ENCODE peak calls at places on chromosomes 13 and 19, in five cellular contexts. M is spleen, G is Panc1, I is K562, V is stomach. L is an unnamed sample.
A peak's percentile ranks its signal among the peaks of the same experiment; 100 is the strongest.

GRCh38 chr13:99875391-99875790 is 96.2 kb downstream of the ZIC5 start:
- DNase-seq in M (no peak), V (no peak), I (no peak), G (no peak), L (no peak)

GRCh38 chr13:59478908-59479307 is 684.8 kb downstream of the DIAPH3 start:
- DNase-seq in M (no peak), I (no peak), V (no peak), G (no peak), L (no peak)

GRCh38 chr13:49997935-49998334 is 1.1 kb downstream of the TRIM13 start:
- DNase-seq in G (no peak), I (no peak), M (no peak), V (no peak), L (peak; percentile 18)

GRCh38 chr19:6066661-6067646 is 43.3 kb downstream of the RFX2 start:
- DNase-seq in I (peak; percentile 58), M (no peak), G (no peak), V (peak; percentile 92), L (peak; percentile 88)

GRCh38 chr13:107211073-107211472 is 643.1 kb upstream of the ARGLU1 start:
- DNase-seq in M (no peak), G (peak; percentile 42), I (peak; percentile 46), V (peak; percentile 80), L (peak; percentile 64)

GRCh38 chr19:52028780-52029123 is 573 bp upstream of the ZNF614 start:
- DNase-seq in G (no peak), M (no peak), I (no peak), V (no peak), L (no peak)

GRCh38 chr19:49339364-49340068 is 4.3 kb downstream of the CD37 start:
- DNase-seq in M (peak; percentile 86), G (no peak), V (peak; percentile 87), I (peak; percentile 51), L (no peak)

GRCh38 chr13:97246596-97246995 is 24.5 kb downstream of the MBNL2 start:
- DNase-seq in V (no peak), M (no peak), I (no peak), G (no peak), L (no peak)

GRCh38 chr19:23764781-23765180 is 6.1 kb upstream of the ZNF681 start:
- DNase-seq in V (no peak), G (no peak), M (no peak), I (no peak), L (no peak)

DNA sequence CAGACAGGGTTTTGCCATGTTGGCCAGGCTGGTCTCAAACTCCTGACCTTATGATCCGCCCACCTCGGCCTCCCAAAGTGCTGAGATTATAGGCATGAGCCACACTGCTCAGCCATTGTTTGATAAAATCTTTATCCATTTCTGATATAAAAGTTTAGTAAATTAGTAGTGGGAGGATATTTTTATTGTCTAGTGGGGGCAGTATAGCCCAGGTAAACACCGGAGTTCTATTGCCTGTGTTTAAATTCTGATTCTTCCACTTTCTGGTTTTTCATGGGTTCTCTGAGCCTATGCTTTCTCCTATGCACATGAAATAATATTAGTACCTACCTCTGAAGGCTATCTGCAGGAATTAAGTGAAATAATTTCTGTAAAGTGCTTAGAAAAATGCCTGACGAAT is 20.1 kb upstream of the ARHGEF18 start:
- DNase-seq in M (peak; percentile 25), I (no peak), V (no peak), G (no peak), L (no peak)
- TF ChIP-seq CTCF in M (peak; percentile 23), I (peak; percentile 7), V (no peak), G (no peak), L (no peak)

GRCh38 chr19:17797397-17798201 is 2.7 kb downstream of the B3GNT3 start:
- DNase-seq in V (peak; percentile 90), I (no peak), M (no peak), G (peak; percentile 68), L (no peak)
- TF ChIP-seq POLR2AphosphoS5 in V (peak; percentile 81), I (no peak), M (no peak), G (no peak), L (no peak)

GRCh38 chr19:18202759-18203407 is 959 bp downstream of the RAB3A start:
- DNase-seq in G (no peak), M (peak; percentile 89), V (no peak), I (peak; percentile 48), L (peak; percentile 21)
- TF ChIP-seq CTCF in G (no peak), M (peak; percentile 14), V (no peak), I (peak; percentile 60), L (no peak)

GRCh38 chr19:46717716-46718143 is 816 bp upstream of the PRKD2 start:
- DNase-seq in I (no peak), M (peak; percentile 75), V (no peak), G (no peak), L (no peak)
- TF ChIP-seq POLR2AphosphoS5 in I (no peak), M (no peak), V (no peak), G (no peak), L (no peak)

GRCh38 chr19:57279418-57280164 is 694 bp upstream of the ZNF460 start:
- DNase-seq in M (peak; percentile 96), I (peak; percentile 87), G (peak; percentile 89), V (peak; percentile 88), L (peak; percentile 94)
- TF ChIP-seq CTCF in M (peak; percentile 44), I (peak; percentile 61), G (no peak), V (no peak), L (peak; percentile 7)

GRCh38 chr13:110560606-110561334 is 752 bp downstream of the RAB20 start:
- DNase-seq in G (no peak), M (no peak), I (no peak), V (peak; percentile 57), L (peak; percentile 37)
- TF ChIP-seq POLR2AphosphoS5 in G (no peak), M (no peak), I (no peak), V (peak; percentile 59), L (no peak)

DNA sequence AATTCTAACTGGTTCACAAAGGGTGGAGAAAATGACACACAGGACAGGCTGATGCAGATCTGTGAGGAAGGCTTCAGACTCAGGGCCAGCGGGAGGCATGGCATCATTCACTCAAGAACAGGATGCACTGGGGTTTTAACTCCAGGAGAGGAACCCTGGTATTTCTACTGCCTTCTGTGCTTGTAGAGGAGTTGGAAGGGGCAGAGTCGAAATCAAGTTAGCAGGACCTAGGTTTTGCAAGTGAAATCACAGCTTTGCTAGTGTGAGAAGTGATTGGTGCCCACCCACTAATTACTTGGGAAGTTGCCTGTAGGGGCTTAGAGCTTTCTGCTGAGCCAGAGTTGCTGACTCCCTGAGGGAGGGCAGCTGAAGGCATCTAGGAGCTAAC is 92.7 kb downstream of the AKAP11 start:
- DNase-seq in M (no peak), I (no peak), V (no peak), G (no peak), L (no peak)
- TF ChIP-seq CTCF in M (no peak), I (no peak), V (no peak), G (no peak), L (no peak)

L was measured in HL-60.